ENCODE peak calls at places on chromosomes 1 and 21, in four cellular contexts. One of them, this sample, is unnamed.

GRCh38 chr1:41847733-41848132 is 71.0 kb downstream of the HIVEP3 start:
- DNase-seq in AG04449: no peak
- DNase-seq in mucosa of descending colon: no peak
- DNase-seq in dorsolateral prefrontal cortex: no peak
- DNase-seq in this sample: no peak

GRCh38 chr1:154431586-154432373 is 26.6 kb downstream of the IL6R start:
- DNase-seq in AG04449: peak; percentile 90
- DNase-seq in mucosa of descending colon: no peak
- DNase-seq in dorsolateral prefrontal cortex: no peak
- DNase-seq in this sample: peak; percentile 87

GRCh38 chr21:27581168-27581567 is 614.3 kb upstream of the ADAMTS5 start:
- DNase-seq in AG04449: no peak
- DNase-seq in mucosa of descending colon: no peak
- DNase-seq in dorsolateral prefrontal cortex: no peak
- DNase-seq in this sample: no peak

GRCh38 chr1:57254006-57254405 is 169.9 kb downstream of the DAB1 start:
- DNase-seq in AG04449: no peak
- DNase-seq in mucosa of descending colon: no peak
- DNase-seq in dorsolateral prefrontal cortex: no peak
- DNase-seq in this sample: no peak

GRCh38 chr1:21468597-21468996 is 28.7 kb downstream of the NBPF3 start:
- DNase-seq in AG04449: no peak
- DNase-seq in mucosa of descending colon: no peak
- DNase-seq in dorsolateral prefrontal cortex: no peak
- DNase-seq in this sample: no peak

GRCh38 chr1:36223373-36223995 is 759 bp upstream of the THRAP3 start:
- DNase-seq in AG04449: no peak
- DNase-seq in mucosa of descending colon: no peak
- DNase-seq in dorsolateral prefrontal cortex: no peak
- DNase-seq in this sample: peak; percentile 48

GRCh38 chr1:188166654-188167053 is 1337.9 kb downstream of the PLA2G4A start:
- DNase-seq in AG04449: no peak
- DNase-seq in mucosa of descending colon: no peak
- DNase-seq in dorsolateral prefrontal cortex: no peak
- DNase-seq in this sample: no peak

GRCh38 chr1:5484451-5485165 is 507.6 kb downstream of the NPHP4 start:
- DNase-seq in AG04449: no peak
- DNase-seq in mucosa of descending colon: no peak
- DNase-seq in dorsolateral prefrontal cortex: no peak
- DNase-seq in this sample: no peak

GRCh38 chr1:234730110-234730509 is 120.1 kb upstream of the IRF2BP2 start:
- DNase-seq in AG04449: no peak
- DNase-seq in mucosa of descending colon: no peak
- DNase-seq in dorsolateral prefrontal cortex: no peak
- DNase-seq in this sample: no peak

GRCh38 chr21:43193651-43194302 is 25.0 kb downstream of the CRYAA start:
- DNase-seq in AG04449: peak; percentile 33
- DNase-seq in mucosa of descending colon: peak; percentile 45
- DNase-seq in dorsolateral prefrontal cortex: no peak
- DNase-seq in this sample: peak; percentile 56

GRCh38 chr1:23790696-23791433 is at the start of gene LYPLA2:
- DNase-seq in AG04449: no peak
- DNase-seq in mucosa of descending colon: peak; percentile 95
- DNase-seq in dorsolateral prefrontal cortex: peak; percentile 94
- DNase-seq in this sample: peak; percentile 67

GRCh38 chr1:56531624-56532358 is 47.6 kb downstream of the PLPP3 start:
- DNase-seq in AG04449: no peak
- DNase-seq in mucosa of descending colon: no peak
- DNase-seq in dorsolateral prefrontal cortex: no peak
- DNase-seq in this sample: no peak

GRCh38 chr1:31605908-31606427 is 11.5 kb upstream of the HCRTR1 start:
- DNase-seq in AG04449: no peak
- DNase-seq in mucosa of descending colon: no peak
- DNase-seq in dorsolateral prefrontal cortex: no peak
- DNase-seq in this sample: peak; percentile 71

GRCh38 chr1:230868736-230869385 is 540 bp upstream of the C1orf198 start:
- DNase-seq in AG04449: no peak
- DNase-seq in mucosa of descending colon: peak; percentile 67
- DNase-seq in dorsolateral prefrontal cortex: no peak
- DNase-seq in this sample: no peak

GRCh38 chr21:38950388-38951094 is 144.8 kb downstream of the ETS2 start:
- DNase-seq in AG04449: no peak
- DNase-seq in mucosa of descending colon: no peak
- DNase-seq in dorsolateral prefrontal cortex: no peak
- DNase-seq in this sample: peak; percentile 47

GRCh38 chr1:92797961-92798360 is 13.1 kb upstream of the EVI5 start:
- DNase-seq in AG04449: no peak
- DNase-seq in mucosa of descending colon: no peak
- DNase-seq in dorsolateral prefrontal cortex: no peak
- DNase-seq in this sample: no peak

GRCh38 chr1:209168204-209168603 is 415.3 kb upstream of the CAMK1G start:
- DNase-seq in AG04449: no peak
- DNase-seq in mucosa of descending colon: no peak
- DNase-seq in dorsolateral prefrontal cortex: no peak
- DNase-seq in this sample: no peak

GRCh38 chr1:183850852-183851251 is 45.9 kb downstream of the RGL1 start:
- DNase-seq in AG04449: no peak
- DNase-seq in mucosa of descending colon: no peak
- DNase-seq in dorsolateral prefrontal cortex: no peak
- DNase-seq in this sample: no peak
- H3K4me3 ChIP-seq in AG04449: no peak overlapping the region
- H3K4me3 ChIP-seq in mucosa of descending colon: no peak overlapping the region
- H3K4me3 ChIP-seq in dorsolateral prefrontal cortex: no peak overlapping the region
- H3K4me3 ChIP-seq in this sample: no peak overlapping the region

GRCh38 chr1:39087109-39087834 is 61.1 kb downstream of the NDUFS5 start:
- DNase-seq in AG04449: no peak
- DNase-seq in mucosa of descending colon: no peak
- DNase-seq in dorsolateral prefrontal cortex: no peak
- DNase-seq in this sample: peak; percentile 59
- H3K4me3 ChIP-seq in AG04449: no peak overlapping the region
- H3K4me3 ChIP-seq in mucosa of descending colon: no peak overlapping the region
- H3K4me3 ChIP-seq in dorsolateral prefrontal cortex: no peak overlapping the region
- H3K4me3 ChIP-seq in this sample: no peak overlapping the region

GRCh38 chr1:246297314-246298273 is 209.5 kb downstream of the SMYD3 start:
- DNase-seq in AG04449: no peak
- DNase-seq in mucosa of descending colon: no peak
- DNase-seq in dorsolateral prefrontal cortex: no peak
- DNase-seq in this sample: no peak
- H3K4me3 ChIP-seq in AG04449: no peak overlapping the region
- H3K4me3 ChIP-seq in mucosa of descending colon: no peak overlapping the region
- H3K4me3 ChIP-seq in dorsolateral prefrontal cortex: no peak overlapping the region
- H3K4me3 ChIP-seq in this sample: no peak overlapping the region

DNA sequence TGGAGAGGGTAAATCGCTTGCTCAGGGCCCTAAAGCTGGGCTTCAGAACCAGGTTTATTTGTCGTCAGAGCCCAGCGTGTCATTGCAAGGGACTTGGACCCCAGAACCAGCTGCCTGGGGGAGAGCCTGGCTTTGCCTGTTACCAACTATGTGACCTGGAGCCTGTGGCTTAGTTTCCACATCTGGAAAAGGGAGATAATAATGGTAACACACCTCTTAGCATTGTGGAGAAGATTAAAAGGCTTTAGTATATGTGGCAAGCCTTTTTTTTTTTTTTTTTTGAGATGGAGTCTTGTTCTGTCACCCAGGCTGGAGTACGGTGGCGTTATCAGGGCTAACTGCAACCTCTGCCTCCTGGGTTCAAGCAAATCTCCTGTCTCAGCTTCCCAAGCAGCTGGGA is 12.5 kb downstream of the CD52 start:
- DNase-seq in AG04449: no peak
- DNase-seq in mucosa of descending colon: no peak
- DNase-seq in dorsolateral prefrontal cortex: no peak
- DNase-seq in this sample: no peak
- H3K4me3 ChIP-seq in AG04449: no peak overlapping the region
- H3K4me3 ChIP-seq in mucosa of descending colon: no peak overlapping the region
- H3K4me3 ChIP-seq in dorsolateral prefrontal cortex: no peak overlapping the region
- H3K4me3 ChIP-seq in this sample: no peak overlapping the region

GRCh38 chr1:245310605-245311531 is 156.1 kb downstream of the KIF26B start:
- DNase-seq in AG04449: no peak
- DNase-seq in mucosa of descending colon: no peak
- DNase-seq in dorsolateral prefrontal cortex: no peak
- DNase-seq in this sample: peak; percentile 14
- H3K4me3 ChIP-seq in AG04449: peak overlapping the region; percentile 15
- H3K4me3 ChIP-seq in mucosa of descending colon: no peak overlapping the region
- H3K4me3 ChIP-seq in dorsolateral prefrontal cortex: no peak overlapping the region
- H3K4me3 ChIP-seq in this sample: no peak overlapping the region

GRCh38 chr1:53501065-53502005 is 42.1 kb downstream of the DMRTB1 start:
- DNase-seq in AG04449: no peak
- DNase-seq in mucosa of descending colon: no peak
- DNase-seq in dorsolateral prefrontal cortex: no peak
- DNase-seq in this sample: no peak
- H3K4me3 ChIP-seq in AG04449: no peak overlapping the region
- H3K4me3 ChIP-seq in mucosa of descending colon: no peak overlapping the region
- H3K4me3 ChIP-seq in dorsolateral prefrontal cortex: no peak overlapping the region
- H3K4me3 ChIP-seq in this sample: no peak overlapping the region

DNA sequence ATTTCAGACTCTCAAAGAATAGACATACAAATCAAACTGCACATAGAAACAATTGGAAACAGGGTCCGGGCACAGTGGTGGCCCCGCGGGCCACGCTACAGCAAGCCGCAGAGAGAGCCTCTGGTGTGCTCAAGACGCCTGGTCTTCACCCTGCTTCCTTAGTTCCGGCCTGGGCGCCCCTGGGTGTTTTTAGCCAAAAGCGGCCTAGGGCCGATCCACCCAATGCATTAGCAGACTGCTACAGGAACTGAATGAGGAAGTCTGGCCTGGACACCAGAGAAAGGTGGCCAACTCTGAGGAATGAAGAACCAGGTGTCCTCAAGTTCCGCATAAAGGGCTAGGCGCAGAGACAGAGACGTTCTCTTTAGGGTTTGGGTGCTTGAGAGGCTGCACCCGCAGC is 1.7 kb downstream of the PRRX1 start:
- DNase-seq in AG04449: no peak
- DNase-seq in mucosa of descending colon: no peak
- DNase-seq in dorsolateral prefrontal cortex: no peak
- DNase-seq in this sample: no peak
- H3K4me3 ChIP-seq in AG04449: peak overlapping the region; percentile 95
- H3K4me3 ChIP-seq in mucosa of descending colon: no peak overlapping the region
- H3K4me3 ChIP-seq in dorsolateral prefrontal cortex: peak overlapping the region; percentile 61
- H3K4me3 ChIP-seq in this sample: peak overlapping the region; percentile 87